ENCODE peak calls at places on chromosomes 7 and 10, in four cellular contexts. C is iris pigment epithelial cell, F is EH, V is mesenchymal stem cell. Y is an unnamed sample.

GRCh38 chr7:146764458-146764857 is 647.9 kb downstream of the CNTNAP2 start:
- DNase-seq in C (no peak), F (no peak), V (no peak), Y (no peak)

GRCh38 chr7:146129296-146129695 is 12.7 kb downstream of the CNTNAP2 start:
- DNase-seq in C (no peak), F (no peak), V (no peak), Y (no peak)

GRCh38 chr10:128099901-128100300 is 26.3 kb downstream of the MKI67 start:
- DNase-seq in C (no peak), F (no peak), V (no peak), Y (no peak)

GRCh38 chr10:24722131-24722675 is 1.5 kb downstream of the ARHGAP21 start:
- DNase-seq in C (peak), F (no peak), V (no peak), Y (no peak)

GRCh38 chr7:47757946-47758371 is 176.0 kb upstream of the TNS3 start:
- DNase-seq in C (peak), F (peak), V (peak), Y (no peak)

GRCh38 chr10:95794195-95794594 is 38.2 kb downstream of the ENTPD1 start:
- DNase-seq in C (no peak), F (no peak), V (no peak), Y (no peak)

GRCh38 chr7:155267436-155267835 is 30.2 kb upstream of the INSIG1 start:
- DNase-seq in C (no peak), F (no peak), V (no peak), Y (no peak)

GRCh38 chr7:1729773-1730172 is 59.7 kb downstream of the ELFN1 start:
- DNase-seq in C (no peak), F (no peak), V (no peak), Y (no peak)

GRCh38 chr10:131970946-131971345 is 10.8 kb downstream of the BNIP3 start:
- DNase-seq in C (no peak), F (no peak), V (no peak), Y (no peak)

GRCh38 chr7:81676105-81676811 is 93.6 kb downstream of the HGF start:
- DNase-seq in C (no peak), F (peak), V (peak), Y (no peak)

GRCh38 chr10:31288001-31288400 is 31.0 kb upstream of the ZEB1 start:
- DNase-seq in C (no peak), F (peak), V (no peak), Y (no peak)

GRCh38 chr7:141452911-141453310 is 98.3 kb upstream of the AGK start:
- DNase-seq in C (no peak), F (no peak), V (no peak), Y (no peak)

GRCh38 chr7:39525926-39526325 is 40.3 kb upstream of the YAE1 start:
- DNase-seq in C (peak), F (peak), V (no peak), Y (no peak)

GRCh38 chr10:13759167-13759566 is 172.4 kb downstream of the PRPF18 start:
- DNase-seq in C (no peak), F (peak), V (peak), Y (no peak)

GRCh38 chr7:7861211-7861633 is 107.4 kb upstream of the GLCCI1 start:
- DNase-seq in C (peak), F (peak), V (peak), Y (no peak)

GRCh38 chr7:107690611-107691010 is 30.0 kb downstream of the SLC26A4 start:
- DNase-seq in C (peak), F (peak), V (no peak), Y (no peak)

GRCh38 chr10:125337510-125337909 is 177.1 kb upstream of the CTBP2 start:
- DNase-seq in C (no peak), F (no peak), V (no peak), Y (no peak)

GRCh38 chr10:116836087-116836486 is 13.2 kb upstream of the ENO4 start:
- DNase-seq in C (no peak), F (no peak), V (no peak), Y (no peak)

GRCh38 chr7:23044581-23044980 is 30.7 kb upstream of the HYCC1 start:
- DNase-seq in C (no peak), F (no peak), V (no peak), Y (no peak)

GRCh38 chr10:15293862-15294835 is 76.9 kb downstream of the FAM171A1 start:
- DNase-seq in C (no peak), F (peak), V (no peak), Y (no peak)

GRCh38 chr10:26721561-26721960 is 24.1 kb downstream of the PDSS1 start:
- DNase-seq in C (no peak), F (no peak), V (no peak), Y (peak)

GRCh38 chr10:47207280-47207613 is 92.8 kb upstream of the GDF10 start:
- DNase-seq in C (no peak), F (no peak), V (no peak), Y (no peak)